ENCODE peak calls at places on chromosomes 7 and 10, in seven cellular contexts. N is Peyer's patch, M is IMR-90, U is heart left ventricle, V is lower leg skin, I is A549, K is esophagus squamous epithelium. F is an unnamed sample.

GRCh38 chr10:13518076-13518692 is 10.6 kb downstream of the BEND7 start:
- DNase-seq in N (no peak), M (peak), U (no peak), V (no peak), I (no peak), K (no peak), F (no peak)

GRCh38 chr10:132009575-132009974 is 27.9 kb upstream of the BNIP3 start:
- DNase-seq in N (no peak), M (no peak), U (no peak), V (no peak), I (no peak), K (no peak), F (no peak)

GRCh38 chr10:30111340-30111980 is 52.1 kb upstream of the JCAD start:
- DNase-seq in N (no peak), M (peak), U (no peak), V (no peak), I (no peak), K (no peak), F (no peak)

GRCh38 chr10:102710604-102711003 is 3.6 kb downstream of the ARL3 start:
- DNase-seq in N (no peak), M (peak), U (no peak), V (no peak), I (no peak), K (no peak), F (no peak)

GRCh38 chr10:71260622-71261325 is 48.4 kb downstream of the UNC5B start:
- DNase-seq in N (no peak), M (peak), U (peak), V (no peak), I (no peak), K (no peak), F (no peak)

GRCh38 chr7:28804990-28805389 is 153.1 kb downstream of the TRIL start:
- DNase-seq in N (no peak), M (peak), U (no peak), V (no peak), I (peak), K (no peak), F (no peak)

GRCh38 chr7:27944626-27945025 is 204.7 kb downstream of the TAX1BP1 start:
- DNase-seq in N (no peak), M (no peak), U (peak), V (peak), I (no peak), K (no peak), F (peak)

GRCh38 chr10:129096340-129096984 is 370.6 kb upstream of the MGMT start:
- DNase-seq in N (no peak), M (peak), U (peak), V (peak), I (no peak), K (no peak), F (no peak)

GRCh38 chr7:127396184-127396583 is 3.7 kb upstream of the ZNF800 start:
- DNase-seq in N (no peak), M (no peak), U (peak), V (no peak), I (peak), K (no peak), F (no peak)

GRCh38 chr10:18005781-18006456 is 54.2 kb downstream of the SLC39A12 start:
- DNase-seq in N (no peak), M (peak), U (peak), V (no peak), I (no peak), K (no peak), F (peak)

GRCh38 chr10:69629519-69629896 is 539 bp upstream of the FAM241B start:
- DNase-seq in N (no peak), M (no peak), U (no peak), V (peak), I (no peak), K (no peak), F (no peak)

GRCh38 chr10:70576803-70577517 is 25.6 kb downstream of the PRF1 start:
- DNase-seq in N (no peak), M (peak), U (no peak), V (no peak), I (no peak), K (no peak), F (no peak)

GRCh38 chr7:45183711-45184210 is 26.2 kb downstream of the RAMP3 start:
- DNase-seq in N (peak), M (no peak), U (no peak), V (no peak), I (no peak), K (no peak), F (no peak)

GRCh38 chr7:139183878-139184338 is 47.1 kb upstream of the UBN2 start:
- DNase-seq in N (no peak), M (no peak), U (no peak), V (no peak), I (no peak), K (no peak), F (no peak)

GRCh38 chr7:29565186-29565540 is 1.5 kb downstream of the PRR15 start:
- DNase-seq in N (no peak), M (peak), U (no peak), V (no peak), I (no peak), K (no peak), F (no peak)

GRCh38 chr7:15214981-15215380 is 312.4 kb upstream of the DGKB start:
- DNase-seq in N (no peak), M (no peak), U (no peak), V (no peak), I (no peak), K (no peak), F (no peak)

GRCh38 chr7:116283595-116284204 is 73.4 kb downstream of the TES start:
- DNase-seq in N (no peak), M (no peak), U (no peak), V (no peak), I (no peak), K (no peak), F (no peak)

GRCh38 chr10:68095176-68095575 is 14.1 kb upstream of the MYPN start:
- DNase-seq in N (no peak), M (peak), U (no peak), V (no peak), I (no peak), K (no peak), F (no peak)

GRCh38 chr7:100211342-100211780 is 8.4 kb upstream of the PVRIG start:
- DNase-seq in N (peak), M (no peak), U (no peak), V (no peak), I (no peak), K (no peak), F (no peak)
- TF ChIP-seq POLR2A in N (no peak), M (no peak), U (no peak), V (no peak), I (no peak), K (no peak), F (no peak)

GRCh38 chr7:121513105-121513504 is 117.0 kb upstream of the FAM3C start:
- DNase-seq in N (no peak), M (no peak), U (no peak), V (no peak), I (no peak), K (no peak), F (no peak)

GRCh38 chr7:121505540-121506182 is 109.6 kb upstream of the FAM3C start:
- DNase-seq in N (no peak), M (no peak), U (no peak), V (no peak), I (no peak), K (no peak), F (no peak)

GRCh38 chr7:121510858-121511482 is 114.9 kb upstream of the FAM3C start:
- DNase-seq in N (no peak), M (no peak), U (no peak), V (no peak), I (no peak), K (no peak), F (no peak)

GRCh38 chr7:121515181-121515580 is 119.1 kb upstream of the FAM3C start:
- DNase-seq in N (no peak), M (no peak), U (no peak), V (no peak), I (no peak), K (no peak), F (no peak)

GRCh38 chr7:121510302-121510701 is 114.2 kb upstream of the FAM3C start:
- DNase-seq in N (no peak), M (no peak), U (no peak), V (no peak), I (no peak), K (no peak), F (no peak)
- TF ChIP-seq CTCF in N (no peak), M (no peak), U (no peak), V (no peak), I (no peak), K (peak), F (no peak)

GRCh38 chr7:90322837-90323236 is 1.7 kb upstream of the FAM237B start:
- DNase-seq in N (no peak), M (no peak), U (no peak), V (no peak), I (no peak), K (no peak), F (no peak)

GRCh38 chr7:90320014-90320413 is 1.1 kb downstream of the FAM237B start:
- DNase-seq in N (no peak), M (no peak), U (no peak), V (no peak), I (no peak), K (no peak), F (no peak)

GRCh38 chr7:90320801-90321494 is at the start of gene FAM237B:
- DNase-seq in N (no peak), M (no peak), U (no peak), V (no peak), I (peak), K (no peak), F (no peak)

GRCh38 chr7:90320418-90320800 is 695 bp downstream of the FAM237B start:
- DNase-seq in N (no peak), M (no peak), U (no peak), V (no peak), I (no peak), K (no peak), F (no peak)
- H3K4me3 ChIP-seq in N (no peak), M (no peak), U (no peak), V (no peak), I (peak), K (no peak), F (no peak)

GRCh38 chr7:101820703-101821102 is 3.3 kb downstream of the CUX1 start:
- DNase-seq in N (no peak), M (no peak), U (no peak), V (no peak), I (no peak), K (no peak), F (no peak)
- TF ChIP-seq POLR2A in N (no peak), M (no peak), U (no peak), V (no peak), I (no peak), K (no peak), F (no peak)

DNA sequence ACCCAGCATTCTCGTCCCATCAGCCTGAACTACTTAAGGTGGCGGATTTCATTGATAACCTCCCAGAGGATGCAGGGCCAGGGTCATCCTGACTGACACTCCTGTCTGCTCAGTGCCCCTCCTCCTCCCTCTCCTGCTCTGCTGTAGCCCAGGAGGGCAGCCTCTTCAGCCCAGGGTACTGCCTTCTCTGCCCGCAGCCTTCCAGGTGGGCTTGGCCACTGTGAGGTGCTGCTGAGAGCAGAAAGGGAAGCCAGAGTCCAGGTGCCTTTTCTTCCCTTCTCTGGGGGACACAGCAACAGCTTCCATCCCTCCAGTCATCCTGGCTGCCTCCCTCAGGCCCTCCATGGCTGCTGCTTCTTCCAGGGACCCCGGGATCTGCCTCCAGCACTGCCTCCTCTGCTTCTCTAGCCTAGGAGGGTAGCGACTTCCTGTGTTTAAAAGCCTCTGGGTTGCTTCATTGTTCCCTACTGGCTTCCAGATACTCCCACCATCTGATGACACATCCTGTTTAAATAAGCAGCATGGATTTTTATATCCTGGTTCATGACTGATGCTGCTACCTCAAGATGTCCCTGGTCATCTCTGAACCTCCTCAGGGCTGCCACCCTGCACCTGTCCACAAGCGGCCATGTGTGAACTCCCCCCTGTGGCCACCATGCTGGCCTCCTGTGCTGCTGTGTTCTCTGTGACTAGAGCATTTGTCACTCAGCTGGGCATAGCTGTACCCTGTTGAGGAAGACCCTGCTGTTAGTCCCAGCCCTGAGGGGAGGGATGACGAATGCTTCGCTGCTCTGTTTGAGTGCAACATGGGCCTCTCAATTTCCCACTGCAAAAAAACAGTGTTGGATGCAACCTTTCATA is 55.8 kb downstream of the AKR1C4 start:
- DNase-seq in N (no peak), M (peak), U (no peak), V (no peak), I (peak), K (no peak), F (no peak)
- TF ChIP-seq CTCF in N (no peak), M (no peak), U (no peak), V (no peak), I (peak), K (no peak), F (no peak)

GRCh38 chr10:5545778-5546710 is 21.3 kb downstream of the CALML3 start:
- DNase-seq in N (peak), M (peak), U (peak), V (no peak), I (peak), K (no peak), F (peak)

GRCh38 chr10:5545011-5545410 is 20.2 kb downstream of the CALML3 start:
- DNase-seq in N (peak), M (no peak), U (no peak), V (no peak), I (no peak), K (no peak), F (peak)

GRCh38 chr10:5544216-5544805 is 19.6 kb downstream of the CALML3 start:
- DNase-seq in N (peak), M (no peak), U (no peak), V (no peak), I (no peak), K (no peak), F (no peak)

GRCh38 chr10:5546891-5547683 is 22.3 kb downstream of the CALML3 start:
- DNase-seq in N (peak), M (peak), U (no peak), V (no peak), I (peak), K (no peak), F (peak)

GRCh38 chr10:5545426-5545777 is 20.6 kb downstream of the CALML3 start:
- DNase-seq in N (no peak), M (no peak), U (no peak), V (no peak), I (no peak), K (no peak), F (no peak)
- H3K4me3 ChIP-seq in N (no peak), M (no peak), U (no peak), V (no peak), I (peak), K (no peak), F (no peak)

GRCh38 chr10:119042169-119042568 is 12.7 kb downstream of the NANOS1 start:
- DNase-seq in N (no peak), M (no peak), U (no peak), V (no peak), I (no peak), K (no peak), F (no peak)
- TF ChIP-seq POLR2A in N (no peak), M (no peak), U (no peak), V (no peak), I (no peak), K (no peak), F (no peak)

GRCh38 chr7:26398436-26399308 is 107.0 kb downstream of the SNX10 start:
- DNase-seq in N (peak), M (peak), U (peak), V (peak), I (peak), K (peak), F (peak)

GRCh38 chr7:26397326-26397725 is 105.7 kb downstream of the SNX10 start:
- DNase-seq in N (no peak), M (no peak), U (no peak), V (no peak), I (no peak), K (no peak), F (no peak)

GRCh38 chr7:26399309-26399610 is 107.6 kb downstream of the SNX10 start:
- DNase-seq in N (no peak), M (peak), U (peak), V (peak), I (peak), K (no peak), F (no peak)

GRCh38 chr7:26399747-26400146 is 108.1 kb downstream of the SNX10 start:
- DNase-seq in N (no peak), M (no peak), U (no peak), V (no peak), I (no peak), K (no peak), F (no peak)

GRCh38 chr7:26397786-26398435 is 106.2 kb downstream of the SNX10 start:
- DNase-seq in N (peak), M (no peak), U (peak), V (no peak), I (peak), K (no peak), F (no peak)
- TF ChIP-seq CTCF in N (no peak), M (no peak), U (no peak), V (no peak), I (no peak), K (no peak), F (no peak)

F was measured in tibial nerve.